ENCODE peak calls at places on chromosomes 12 and 14, in seven cellular contexts. S, E, X, D, N, M and W are unnamed samples.

GRCh38 chr14:72715215-72715909 is 178.5 kb downstream of the DPF3 start:
- DNase-seq in S (no peak), E (no peak), X (no peak), D (peak; percentile 34), N (no peak), M (no peak), W (no peak)

GRCh38 chr12:57849035-57849434 is 2.5 kb upstream of the CTDSP2 start:
- DNase-seq in S (no peak), E (no peak), X (no peak), D (no peak), N (no peak), M (no peak), W (no peak)

GRCh38 chr14:78863143-78863542 is 693.0 kb downstream of the NRXN3 start:
- DNase-seq in S (peak; percentile 9), E (no peak), X (peak; percentile 0), D (peak; percentile 53), N (no peak), M (no peak), W (no peak)

GRCh38 chr12:123512838-123513665 is 20.5 kb downstream of the RILPL1 start:
- DNase-seq in S (no peak), E (no peak), X (no peak), D (no peak), N (no peak), M (no peak), W (no peak)

GRCh38 chr12:100716658-100716948 is 78.0 kb upstream of the ANO4 start:
- DNase-seq in S (peak; percentile 48), E (no peak), X (no peak), D (no peak), N (no peak), M (no peak), W (no peak)

GRCh38 chr14:74922752-74923401 is at the start of gene RPS6KL1:
- DNase-seq in S (peak; percentile 98), E (peak; percentile 86), X (peak; percentile 51), D (peak; percentile 70), N (peak; percentile 44), M (peak; percentile 59), W (peak; percentile 89)

GRCh38 chr14:73745571-73746539 is 31.7 kb upstream of the PNMA1 start:
- DNase-seq in S (no peak), E (no peak), X (no peak), D (no peak), N (no peak), M (no peak), W (no peak)

GRCh38 chr12:65615091-65615490 is 209.2 kb upstream of the HMGA2 start:
- DNase-seq in S (no peak), E (no peak), X (peak; percentile 79), D (no peak), N (no peak), M (no peak), W (no peak)

GRCh38 chr14:99663716-99664635 is 19.0 kb downstream of the HHIPL1 start:
- DNase-seq in S (no peak), E (no peak), X (no peak), D (no peak), N (no peak), M (no peak), W (no peak)

GRCh38 chr12:81888341-81888740 is 129.2 kb upstream of the PPFIA2 start:
- DNase-seq in S (no peak), E (no peak), X (no peak), D (no peak), N (no peak), M (no peak), W (no peak)

GRCh38 chr14:54356172-54356571 is 40.6 kb upstream of the CDKN3 start:
- DNase-seq in S (no peak), E (no peak), X (peak; percentile 35), D (no peak), N (no peak), M (no peak), W (no peak)

GRCh38 chr12:59936546-59936945 is 340.7 kb downstream of the SLC16A7 start:
- DNase-seq in S (no peak), E (no peak), X (no peak), D (no peak), N (no peak), M (no peak), W (no peak)

GRCh38 chr14:19974844-19975243 is 547 bp upstream of the OR4K15 start:
- DNase-seq in S (no peak), E (no peak), X (no peak), D (no peak), N (no peak), M (no peak), W (no peak)

GRCh38 chr12:105862163-105862821 is 276.5 kb downstream of the NUAK1 start:
- DNase-seq in S (no peak), E (peak; percentile 48), X (no peak), D (peak; percentile 5), N (no peak), M (no peak), W (no peak)

GRCh38 chr14:44833376-44833775 is 128.4 kb downstream of the KLHL28 start:
- DNase-seq in S (no peak), E (no peak), X (peak; percentile 1), D (no peak), N (no peak), M (no peak), W (no peak)